ENCODE peak calls at places on chromosomes 1 and 21, in eight cellular contexts. M is right lobe of liver, J is astrocyte, E is mammary epithelial cell, O is lung, W is OCI-LY7, A is uterus, G is stomach. Q is an unnamed sample. For H3K36me3, the result is how much of the 10 kb centered on the place peaks cover.

GRCh38 chr1:66353207-66353606 is 180.7 kb upstream of the SGIP1 start:
- DNase-seq in G (no peak), M (no peak), O (no peak), E (no peak), J (no peak), A (no peak), W (no peak), Q (no peak)

GRCh38 chr1:183783896-183784637 is 20.9 kb upstream of the RGL1 start:
- DNase-seq in E (no peak), O (no peak), W (no peak), J (peak), M (peak), A (peak), G (peak), Q (peak)

GRCh38 chr1:24635195-24635843 is 7.8 kb upstream of the SRRM1 start:
- DNase-seq in E (peak), J (peak), O (no peak), G (no peak), A (no peak), M (no peak), W (peak), Q (no peak)

GRCh38 chr1:36089393-36090121 is 865 bp downstream of the ADPRS start:
- DNase-seq in W (peak), O (no peak), G (no peak), A (no peak), E (peak), M (peak), J (peak), Q (no peak)

GRCh38 chr1:6462412-6463119 is 3.4 kb downstream of the TNFRSF25 start:
- DNase-seq in J (no peak), M (no peak), O (no peak), W (no peak), G (no peak), E (no peak), A (no peak), Q (no peak)

GRCh38 chr1:108551157-108551862 is 8.6 kb upstream of the EEIG2 start:
- DNase-seq in A (no peak), J (no peak), E (no peak), W (no peak), O (no peak), M (no peak), G (no peak), Q (no peak)

GRCh38 chr1:233904979-233905415 is 521 bp downstream of the SLC35F3 start:
- DNase-seq in E (peak), G (no peak), M (no peak), A (no peak), O (no peak), W (no peak), J (peak), Q (peak)

GRCh38 chr21:27586326-27586725 is 619.4 kb upstream of the ADAMTS5 start:
- DNase-seq in M (no peak), E (no peak), G (no peak), J (no peak), O (no peak), A (no peak), W (no peak), Q (no peak)

GRCh38 chr1:12495725-12496124 is 122.3 kb downstream of the DHRS3 start:
- DNase-seq in W (no peak), A (no peak), M (no peak), J (no peak), O (no peak), G (no peak), E (no peak), Q (no peak)

GRCh38 chr1:209611771-209612570 is 28.5 kb downstream of the CAMK1G start:
- DNase-seq in M (no peak), E (peak), G (no peak), A (no peak), J (no peak), O (no peak), W (no peak), Q (no peak)

GRCh38 chr1:183167676-183168075 is 18.4 kb upstream of the LAMC2 start:
- DNase-seq in J (no peak), W (no peak), O (no peak), E (no peak), A (no peak), M (no peak), G (no peak), Q (no peak)

GRCh38 chr1:58041621-58042020 is 504.9 kb downstream of the OMA1 start:
- DNase-seq in J (peak), M (no peak), E (peak), A (no peak), W (no peak), O (no peak), G (no peak), Q (no peak)

GRCh38 chr1:47189844-47190562 is at the start of gene PDZK1IP1:
- DNase-seq in M (peak), J (peak), A (peak), O (peak), E (peak), W (no peak), G (peak), Q (peak)

GRCh38 chr1:45846931-45847330 is 43.5 kb downstream of the MAST2 start:
- DNase-seq in J (peak), A (no peak), G (no peak), E (no peak), O (no peak), W (no peak), M (no peak), Q (no peak)

GRCh38 chr1:24311731-24312130 is 7.4 kb upstream of the GRHL3 start:
- DNase-seq in M (no peak), W (no peak), E (no peak), J (no peak), A (no peak), O (no peak), G (no peak), Q (no peak)

GRCh38 chr1:69485616-69486015 is 82.1 kb upstream of the LRRC7 start:
- DNase-seq in W (no peak), O (no peak), G (no peak), J (peak), A (no peak), E (no peak), M (no peak), Q (no peak)

GRCh38 chr1:165890684-165891083 is 63.3 kb downstream of the UCK2 start:
- DNase-seq in A (no peak), M (no peak), O (no peak), G (peak), E (no peak), W (no peak), J (no peak), Q (no peak)

GRCh38 chr1:93779540-93780121 is 98.0 kb upstream of the BCAR3 start:
- DNase-seq in E (peak), A (no peak), G (no peak), J (peak), M (no peak), W (no peak), O (no peak), Q (no peak)

DNA sequence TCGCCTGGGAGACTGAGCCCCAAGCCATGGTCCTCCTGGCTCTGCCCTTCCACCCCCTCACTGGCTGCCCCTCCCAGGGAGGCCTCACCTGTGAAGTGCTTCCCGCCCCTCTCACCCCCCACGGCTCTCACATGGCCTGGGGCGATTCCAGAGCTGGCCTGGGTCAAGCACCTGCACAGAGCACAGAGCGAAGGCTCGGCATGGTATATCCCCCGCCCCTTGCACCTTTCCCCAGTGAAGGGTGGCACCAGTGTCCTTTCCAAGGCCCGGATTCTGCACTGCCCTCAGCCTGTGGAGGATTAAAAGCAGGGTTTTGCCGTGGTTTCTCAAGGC is 1.1 kb upstream of the AJAP1 start:
- DNase-seq in J (no peak), O (no peak), E (no peak), W (no peak), A (no peak), M (no peak), G (no peak), Q (no peak)
- H3K4me3 ChIP-seq in J (no peak), O (no peak), E (no peak), W (no peak), A (no peak), M (no peak), G (no peak), Q (no peak)

GRCh38 chr1:181129771-181130606 is 41.5 kb downstream of the IER5 start:
- DNase-seq in M (no peak), O (no peak), W (peak), J (no peak), A (no peak), E (no peak), G (no peak), Q (no peak)

GRCh38 chr1:181126871-181127587 is 38.5 kb downstream of the IER5 start:
- DNase-seq in O (no peak), G (peak), M (peak), W (no peak), A (no peak), E (peak), J (no peak), Q (no peak)

GRCh38 chr1:181127898-181128453 is 39.5 kb downstream of the IER5 start:
- DNase-seq in J (no peak), E (no peak), O (no peak), G (no peak), A (no peak), M (no peak), W (no peak), Q (no peak)

GRCh38 chr1:181131255-181131901 is 42.9 kb downstream of the IER5 start:
- DNase-seq in W (peak), M (no peak), A (no peak), G (no peak), J (no peak), O (no peak), E (no peak), Q (peak)

GRCh38 chr1:181128592-181129497 is 40.3 kb downstream of the IER5 start:
- DNase-seq in G (no peak), J (no peak), W (peak), O (no peak), E (no peak), M (peak), A (no peak), Q (peak)
- H3K27ac ChIP-seq in G (peak), J (no peak), W (no peak), O (peak), E (no peak), M (no peak), A (no peak), Q (no peak)

DNA sequence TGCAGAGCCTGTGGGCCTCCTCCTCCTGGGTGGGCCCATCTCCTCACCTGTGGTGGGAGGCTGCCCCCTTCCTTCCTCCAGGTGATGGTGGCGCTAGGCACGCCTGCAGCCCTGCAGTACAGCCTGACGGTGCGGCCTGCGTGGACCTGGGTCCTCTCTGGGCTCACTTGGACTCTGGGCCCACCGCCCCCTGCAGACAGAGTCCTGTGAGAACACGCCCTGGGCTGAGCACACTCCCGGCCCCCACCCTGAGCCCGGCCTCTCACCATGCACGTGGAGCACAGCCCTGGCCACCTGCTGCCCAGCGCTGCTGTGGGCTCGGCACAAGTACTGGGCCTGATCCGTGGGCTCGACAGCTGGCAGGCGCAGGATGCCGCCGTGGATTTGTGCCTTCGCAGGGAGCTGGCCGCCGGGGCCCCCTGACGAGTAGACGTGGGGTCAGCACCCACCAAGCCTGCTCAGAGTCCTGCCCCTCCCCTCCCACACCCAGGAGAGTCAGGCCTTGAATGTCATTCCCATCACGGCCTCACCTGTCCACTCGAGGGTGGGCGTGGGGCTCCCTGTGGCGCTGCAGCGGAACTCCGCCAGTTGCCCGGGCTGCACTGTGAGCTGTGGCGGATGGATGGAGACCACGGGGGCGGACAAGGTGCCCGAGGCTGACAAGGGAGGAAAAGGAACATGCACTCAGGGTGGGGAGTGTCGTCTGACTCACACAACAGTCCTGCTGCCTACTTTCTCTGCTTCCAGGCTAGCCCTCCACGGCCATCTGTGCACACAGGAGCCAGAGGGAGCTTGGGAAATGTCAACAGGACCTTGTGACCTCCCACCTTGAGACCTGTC is 43.4 kb downstream of the LDLRAD2 start:
- DNase-seq in G (no peak), W (no peak), J (no peak), E (peak), O (no peak), A (no peak), M (no peak), Q (no peak)
- H3K36me3 ChIP-seq in G (half or more), W (under half), J (under half), E (under half), O (under half), A (under half), M (under half), Q (under half)

GRCh38 chr1:54835970-54836369 is 34.8 kb upstream of the TTC22 start:
- DNase-seq in E (no peak), A (no peak), J (no peak), W (no peak), O (no peak), G (peak), M (no peak), Q (no peak)

GRCh38 chr1:54836594-54836993 is 35.5 kb upstream of the TTC22 start:
- DNase-seq in W (no peak), J (no peak), O (no peak), A (no peak), G (no peak), E (no peak), M (no peak), Q (no peak)

GRCh38 chr1:54834007-54834541 is 33.0 kb upstream of the TTC22 start:
- DNase-seq in A (no peak), O (no peak), E (no peak), M (no peak), W (no peak), G (no peak), J (no peak), Q (no peak)

GRCh38 chr1:54837002-54837853 is 36.1 kb upstream of the TTC22 start:
- DNase-seq in J (no peak), G (peak), E (no peak), A (no peak), W (no peak), M (no peak), O (no peak), Q (no peak)

GRCh38 chr1:54835131-54835898 is 34.2 kb upstream of the TTC22 start:
- DNase-seq in M (no peak), E (no peak), J (no peak), A (no peak), W (no peak), G (peak), O (no peak), Q (no peak)
- H3K4me3 ChIP-seq in M (no peak), E (no peak), J (no peak), A (no peak), W (no peak), G (no peak), O (no peak), Q (no peak)

GRCh38 chr1:52592637-52593323 is 9.4 kb upstream of the GPX7 start:
- DNase-seq in E (no peak), A (no peak), J (no peak), M (no peak), O (no peak), G (no peak), W (peak), Q (no peak)
- H3K27ac ChIP-seq in E (no peak), A (no peak), J (no peak), M (no peak), O (no peak), G (no peak), W (peak), Q (no peak)

GRCh38 chr1:232579461-232579860 is 50.5 kb downstream of the SIPA1L2 start:
- DNase-seq in O (no peak), A (no peak), G (no peak), W (no peak), M (no peak), J (no peak), E (no peak), Q (no peak)

GRCh38 chr1:232581932-232582331 is 48.0 kb downstream of the SIPA1L2 start:
- DNase-seq in A (no peak), J (no peak), M (no peak), E (no peak), G (no peak), O (no peak), W (no peak), Q (no peak)

GRCh38 chr1:232577809-232578208 is 52.1 kb downstream of the SIPA1L2 start:
- DNase-seq in E (no peak), O (no peak), A (no peak), M (no peak), G (no peak), W (peak), J (no peak), Q (no peak)

GRCh38 chr1:232578681-232579195 is 51.2 kb downstream of the SIPA1L2 start:
- DNase-seq in O (no peak), J (no peak), M (no peak), E (no peak), G (no peak), W (peak), A (no peak), Q (no peak)

DNA sequence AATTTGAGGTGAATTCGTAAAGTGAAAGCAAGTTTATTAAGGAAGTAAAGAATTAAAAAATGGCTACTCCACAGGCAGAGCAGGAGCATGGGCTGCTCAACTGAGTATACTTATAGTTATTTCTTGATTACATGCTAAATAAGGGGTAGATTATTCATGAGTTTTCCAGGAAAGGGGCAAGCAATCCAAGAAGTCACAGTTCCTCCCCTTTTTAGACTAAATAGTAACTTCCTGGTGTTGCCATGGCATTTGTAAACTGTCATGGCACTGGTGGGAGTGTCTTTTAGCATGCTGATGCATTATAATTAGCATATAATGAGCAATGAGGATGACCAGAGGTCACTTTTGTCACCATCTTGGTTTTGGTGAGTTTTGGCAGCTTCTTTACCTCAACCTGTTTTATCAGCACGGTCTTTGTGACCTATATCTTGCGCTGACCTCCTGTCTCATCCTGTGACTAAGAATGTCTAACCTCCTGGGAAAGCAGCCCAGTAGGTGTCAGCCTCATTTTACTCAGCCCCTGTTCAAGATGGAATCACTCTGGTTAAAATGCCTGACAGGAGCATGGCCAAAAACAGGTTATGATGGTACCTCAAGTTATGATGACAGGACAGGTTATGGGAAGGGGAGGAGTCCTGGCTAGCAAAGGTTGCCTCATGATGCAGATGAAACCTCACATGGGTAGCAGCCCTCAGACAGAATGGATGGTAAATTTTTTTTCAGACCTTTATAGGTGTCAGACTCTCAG is 49.8 kb downstream of the SIPA1L2 start:
- DNase-seq in W (no peak), J (peak), E (peak), M (no peak), O (no peak), G (no peak), A (no peak), Q (no peak)
- H3K36me3 ChIP-seq in W (under half), J (under half), E (under half), M (under half), O (under half), G (under half), A (under half), Q (under half)

GRCh38 chr1:31507221-31507620 is 69.1 kb upstream of the TINAGL1 start:
- DNase-seq in G (no peak), A (no peak), O (no peak), W (no peak), J (no peak), M (no peak), E (no peak), Q (no peak)

GRCh38 chr1:31504001-31504400 is 72.3 kb upstream of the TINAGL1 start:
- DNase-seq in O (no peak), W (no peak), J (no peak), E (no peak), M (no peak), A (no peak), G (no peak), Q (no peak)

GRCh38 chr1:31503581-31503980 is 72.7 kb upstream of the TINAGL1 start:
- DNase-seq in O (no peak), J (no peak), W (no peak), E (no peak), A (no peak), M (no peak), G (no peak), Q (no peak)

GRCh38 chr1:31507676-31508530 is 68.4 kb upstream of the TINAGL1 start:
- DNase-seq in M (no peak), G (no peak), E (no peak), O (no peak), A (no peak), W (no peak), J (no peak), Q (no peak)

DNA sequence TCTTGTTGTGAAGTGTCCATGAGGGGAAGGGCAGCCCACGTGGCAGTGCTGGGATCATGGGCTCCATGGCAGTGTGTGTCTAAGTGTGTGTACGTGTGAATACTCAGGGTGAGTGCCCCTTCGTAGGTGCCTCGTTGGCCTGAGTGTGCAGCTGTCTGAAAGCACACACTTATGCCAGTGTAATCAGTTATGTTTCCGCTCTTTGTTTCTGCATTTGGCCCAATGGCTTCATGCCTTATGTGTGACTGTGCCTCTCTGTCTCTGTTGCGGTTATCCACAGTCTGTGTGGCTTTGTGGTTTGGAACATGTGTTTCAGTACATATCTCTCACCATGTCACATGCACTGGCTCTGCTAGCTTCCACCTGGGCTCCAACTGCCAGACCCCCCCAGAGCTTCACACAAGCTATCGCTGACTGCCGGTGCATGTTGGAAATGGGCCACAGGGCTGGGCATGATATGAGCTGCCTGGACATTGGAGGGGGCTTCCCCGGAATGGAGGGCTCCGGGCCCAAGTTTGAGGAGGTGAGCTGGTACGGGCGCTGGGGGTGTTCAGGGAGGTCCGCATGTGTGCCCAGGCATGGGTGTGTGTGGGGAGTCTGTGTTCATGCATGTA is 70.3 kb upstream of the TINAGL1 start:
- DNase-seq in A (no peak), J (peak), W (no peak), E (peak), M (no peak), G (no peak), O (no peak), Q (no peak)
- H3K4me3 ChIP-seq in A (no peak), J (no peak), W (no peak), E (no peak), M (no peak), G (no peak), O (no peak), Q (no peak)